ENCODE peak calls at places on chromosomes 1 and 21, in five cellular contexts. One of them, this sample, is unnamed. For H3K4me1, the result is how much of the 10 kb centered on the place peaks cover.

GRCh38 chr1:112317556-112317955 is 78.5 kb upstream of the CTTNBP2NL start:
- DNase-seq in adrenal gland: no peak
- DNase-seq in cardiac muscle cell: peak
- DNase-seq in thoracic aorta: no peak
- DNase-seq in sigmoid colon: no peak
- DNase-seq in this sample: no peak

GRCh38 chr1:8211620-8212442 is 106.1 kb upstream of the SLC45A1 start:
- DNase-seq in sigmoid colon: peak
- DNase-seq in thoracic aorta: no peak
- DNase-seq in cardiac muscle cell: peak
- DNase-seq in adrenal gland: peak
- DNase-seq in this sample: peak

GRCh38 chr1:214018605-214019268 is 31.0 kb downstream of the PROX1 start:
- DNase-seq in adrenal gland: no peak
- DNase-seq in sigmoid colon: no peak
- DNase-seq in cardiac muscle cell: no peak
- DNase-seq in thoracic aorta: no peak
- DNase-seq in this sample: no peak

GRCh38 chr1:183385746-183386145 is 32.4 kb downstream of the NMNAT2 start:
- DNase-seq in thoracic aorta: no peak
- DNase-seq in adrenal gland: no peak
- DNase-seq in cardiac muscle cell: no peak
- DNase-seq in sigmoid colon: no peak
- DNase-seq in this sample: no peak

GRCh38 chr21:34737115-34737514 is 68.3 kb downstream of the CLIC6 start:
- DNase-seq in adrenal gland: no peak
- DNase-seq in sigmoid colon: no peak
- DNase-seq in cardiac muscle cell: no peak
- DNase-seq in thoracic aorta: no peak
- DNase-seq in this sample: no peak

GRCh38 chr21:41770901-41771624 is 4.2 kb upstream of the RIPK4 start:
- DNase-seq in adrenal gland: no peak
- DNase-seq in thoracic aorta: no peak
- DNase-seq in sigmoid colon: no peak
- DNase-seq in cardiac muscle cell: no peak
- DNase-seq in this sample: no peak

GRCh38 chr1:203199481-203200058 is 13.1 kb upstream of the CHI3L1 start:
- DNase-seq in sigmoid colon: peak
- DNase-seq in cardiac muscle cell: no peak
- DNase-seq in thoracic aorta: no peak
- DNase-seq in adrenal gland: no peak
- DNase-seq in this sample: no peak

GRCh38 chr1:99777752-99778151 is 11.3 kb upstream of the FRRS1 start:
- DNase-seq in sigmoid colon: no peak
- DNase-seq in adrenal gland: no peak
- DNase-seq in thoracic aorta: no peak
- DNase-seq in cardiac muscle cell: no peak
- DNase-seq in this sample: no peak

GRCh38 chr1:110634455-110635281 is 28.5 kb upstream of the KCNA2 start:
- DNase-seq in adrenal gland: peak
- DNase-seq in cardiac muscle cell: peak
- DNase-seq in sigmoid colon: peak
- DNase-seq in thoracic aorta: peak
- DNase-seq in this sample: peak

GRCh38 chr1:41434306-41434705 is 50.2 kb downstream of the EDN2 start:
- DNase-seq in thoracic aorta: no peak
- DNase-seq in adrenal gland: no peak
- DNase-seq in cardiac muscle cell: no peak
- DNase-seq in sigmoid colon: no peak
- DNase-seq in this sample: no peak

GRCh38 chr1:39154553-39155361 is 49.7 kb upstream of the MACF1 start:
- DNase-seq in adrenal gland: peak
- DNase-seq in thoracic aorta: no peak
- DNase-seq in sigmoid colon: peak
- DNase-seq in cardiac muscle cell: peak
- DNase-seq in this sample: peak
- H3K4me1 ChIP-seq in adrenal gland: half or more
- H3K4me1 ChIP-seq in thoracic aorta: under half
- H3K4me1 ChIP-seq in sigmoid colon: under half
- H3K4me1 ChIP-seq in cardiac muscle cell: half or more
- H3K4me1 ChIP-seq in this sample: under half

DNA sequence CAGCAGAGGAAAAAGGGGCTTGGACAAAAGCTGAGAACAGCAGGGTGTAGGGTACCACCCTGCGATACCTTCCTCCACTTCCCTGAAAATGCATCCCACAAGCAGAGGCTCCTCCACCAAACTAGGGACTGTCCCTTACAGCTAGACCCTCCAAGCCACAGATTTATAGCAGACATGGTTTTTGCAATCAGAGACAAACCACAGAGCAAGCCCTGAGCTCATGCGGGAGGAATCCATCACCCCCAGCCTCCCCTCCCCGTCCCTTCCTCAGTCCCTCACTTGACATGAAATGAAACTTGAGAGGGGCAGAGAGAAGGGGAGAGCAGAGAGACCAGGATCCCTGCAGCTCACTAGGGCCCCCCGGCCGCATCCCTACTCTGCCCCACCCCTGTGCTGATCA is 94.9 kb downstream of the MRPL37 start:
- DNase-seq in cardiac muscle cell: no peak
- DNase-seq in thoracic aorta: no peak
- DNase-seq in sigmoid colon: no peak
- DNase-seq in adrenal gland: no peak
- DNase-seq in this sample: no peak
- H3K4me1 ChIP-seq in cardiac muscle cell: under half
- H3K4me1 ChIP-seq in thoracic aorta: half or more
- H3K4me1 ChIP-seq in sigmoid colon: under half
- H3K4me1 ChIP-seq in adrenal gland: half or more
- H3K4me1 ChIP-seq in this sample: under half

DNA sequence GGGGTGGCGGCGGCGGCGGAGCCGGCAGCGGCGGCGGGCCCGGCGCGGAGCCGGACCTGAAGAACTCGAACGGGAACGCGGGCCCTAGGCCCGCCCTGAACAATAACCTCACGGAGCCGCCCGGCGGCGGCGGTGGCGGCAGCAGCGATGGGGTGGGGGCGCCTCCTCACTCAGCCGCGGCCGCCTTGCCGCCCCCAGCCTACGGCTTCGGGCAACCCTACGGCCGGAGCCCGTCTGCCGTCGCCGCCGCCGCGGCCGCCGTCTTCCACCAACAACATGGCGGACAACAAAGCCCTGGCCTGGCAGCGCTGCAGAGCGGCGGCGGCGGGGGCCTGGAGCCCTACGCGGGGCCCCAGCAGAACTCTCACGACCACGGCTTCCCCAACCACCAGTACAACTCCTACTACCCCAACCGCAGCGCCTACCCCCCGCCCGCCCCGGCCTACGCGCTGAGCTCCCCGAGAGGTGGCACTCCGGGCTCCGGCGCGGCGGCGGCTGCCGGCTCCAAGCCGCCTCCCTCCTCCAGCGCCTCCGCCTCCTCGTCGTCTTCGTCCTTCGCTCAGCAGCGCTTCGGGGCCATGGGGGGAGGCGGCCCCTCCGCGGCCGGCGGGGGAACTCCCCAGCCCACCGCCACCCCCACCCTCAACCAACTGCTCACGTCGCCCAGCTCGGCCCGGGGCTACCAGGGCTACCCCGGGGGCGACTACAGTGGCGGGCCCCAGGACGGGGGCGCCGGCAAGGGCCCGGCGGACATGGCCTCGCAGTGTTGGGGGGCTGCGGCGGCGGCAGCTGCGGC is 1.0 kb downstream of the ARID1A start:
- DNase-seq in adrenal gland: peak
- DNase-seq in sigmoid colon: peak
- DNase-seq in thoracic aorta: no peak
- DNase-seq in cardiac muscle cell: no peak
- DNase-seq in this sample: peak
- H3K4me1 ChIP-seq in adrenal gland: half or more
- H3K4me1 ChIP-seq in sigmoid colon: under half
- H3K4me1 ChIP-seq in thoracic aorta: under half
- H3K4me1 ChIP-seq in cardiac muscle cell: half or more
- H3K4me1 ChIP-seq in this sample: under half

DNA sequence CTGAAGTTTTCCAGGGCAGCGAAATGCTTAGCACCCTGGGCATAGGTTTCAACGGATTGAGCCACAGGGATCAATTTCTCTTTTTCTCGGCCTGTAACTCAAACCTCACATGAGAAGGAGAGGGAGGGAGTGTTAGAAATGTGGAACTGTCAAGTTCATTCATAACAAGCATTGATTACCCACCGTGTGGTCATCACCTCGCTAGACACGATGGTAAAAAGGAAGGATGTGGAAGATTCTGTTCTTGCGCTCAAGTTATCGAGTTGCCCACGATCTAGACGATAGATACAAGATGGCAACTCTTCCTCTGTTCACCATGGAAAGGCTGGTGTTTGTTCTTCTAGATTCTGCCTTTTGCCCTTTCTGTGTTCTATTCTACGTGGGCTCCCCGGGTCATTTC is 4.0 kb upstream of the RCAN3 start:
- DNase-seq in adrenal gland: no peak
- DNase-seq in cardiac muscle cell: no peak
- DNase-seq in thoracic aorta: no peak
- DNase-seq in sigmoid colon: no peak
- DNase-seq in this sample: no peak
- H3K4me1 ChIP-seq in adrenal gland: under half
- H3K4me1 ChIP-seq in cardiac muscle cell: under half
- H3K4me1 ChIP-seq in thoracic aorta: under half
- H3K4me1 ChIP-seq in sigmoid colon: under half
- H3K4me1 ChIP-seq in this sample: under half

DNA sequence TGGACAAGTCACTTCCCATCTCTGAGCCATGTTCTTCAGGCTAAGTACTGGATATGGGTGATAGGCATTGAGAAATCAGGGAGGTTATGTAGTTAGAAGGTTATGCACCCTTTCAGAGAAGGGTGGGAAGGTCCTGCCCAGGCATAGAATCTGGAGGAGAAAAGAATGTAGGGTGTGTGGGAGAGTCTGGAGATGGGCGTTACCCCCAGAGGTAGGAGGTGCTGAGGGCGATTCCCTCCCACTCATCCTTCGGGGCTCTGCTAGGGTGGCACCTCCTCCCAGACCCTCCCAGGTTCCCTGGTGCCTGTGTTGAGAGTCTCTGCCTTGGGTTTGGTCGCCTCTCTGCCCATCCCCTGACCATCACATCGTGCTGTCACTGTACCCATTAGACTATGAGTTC is 51.1 kb downstream of the IGSF21 start:
- DNase-seq in adrenal gland: no peak
- DNase-seq in thoracic aorta: no peak
- DNase-seq in sigmoid colon: no peak
- DNase-seq in cardiac muscle cell: no peak
- DNase-seq in this sample: no peak
- H3K4me1 ChIP-seq in adrenal gland: under half
- H3K4me1 ChIP-seq in thoracic aorta: under half
- H3K4me1 ChIP-seq in sigmoid colon: under half
- H3K4me1 ChIP-seq in cardiac muscle cell: under half
- H3K4me1 ChIP-seq in this sample: under half

DNA sequence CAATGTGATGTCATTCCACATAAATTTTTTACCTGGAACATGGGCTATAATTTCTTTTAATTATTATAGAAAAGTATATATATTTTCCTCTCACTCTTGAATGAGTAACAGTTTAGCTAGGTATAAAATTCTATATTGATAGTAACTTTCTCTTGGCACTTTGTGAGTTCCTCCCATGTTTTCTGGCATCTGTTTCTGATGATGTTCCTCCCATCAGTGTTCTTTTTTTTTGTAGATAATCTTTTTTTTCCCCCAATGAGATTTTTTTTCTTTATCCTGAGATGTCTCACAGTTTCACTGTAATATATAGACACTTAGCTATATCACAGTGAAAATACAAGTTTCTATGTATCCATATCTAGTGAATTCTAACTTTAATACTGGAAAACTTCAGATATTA is 75.2 kb downstream of the IER5 start:
- DNase-seq in cardiac muscle cell: no peak
- DNase-seq in sigmoid colon: no peak
- DNase-seq in thoracic aorta: no peak
- DNase-seq in adrenal gland: no peak
- DNase-seq in this sample: no peak
- H3K4me1 ChIP-seq in cardiac muscle cell: under half
- H3K4me1 ChIP-seq in sigmoid colon: under half
- H3K4me1 ChIP-seq in thoracic aorta: under half
- H3K4me1 ChIP-seq in adrenal gland: under half
- H3K4me1 ChIP-seq in this sample: under half

GRCh38 chr1:2252423-2252822 is 24.3 kb downstream of the SKI start:
- DNase-seq in thoracic aorta: no peak
- DNase-seq in cardiac muscle cell: no peak
- DNase-seq in adrenal gland: no peak
- DNase-seq in sigmoid colon: no peak
- DNase-seq in this sample: no peak

GRCh38 chr1:2249559-2249906 is 21.4 kb downstream of the SKI start:
- DNase-seq in cardiac muscle cell: no peak
- DNase-seq in adrenal gland: no peak
- DNase-seq in sigmoid colon: no peak
- DNase-seq in thoracic aorta: no peak
- DNase-seq in this sample: no peak

GRCh38 chr1:2250721-2251281 is 22.7 kb downstream of the SKI start:
- DNase-seq in adrenal gland: no peak
- DNase-seq in thoracic aorta: no peak
- DNase-seq in sigmoid colon: no peak
- DNase-seq in cardiac muscle cell: no peak
- DNase-seq in this sample: no peak

GRCh38 chr1:2251786-2252185 is 23.7 kb downstream of the SKI start:
- DNase-seq in thoracic aorta: no peak
- DNase-seq in cardiac muscle cell: peak
- DNase-seq in sigmoid colon: no peak
- DNase-seq in adrenal gland: peak
- DNase-seq in this sample: no peak

DNA sequence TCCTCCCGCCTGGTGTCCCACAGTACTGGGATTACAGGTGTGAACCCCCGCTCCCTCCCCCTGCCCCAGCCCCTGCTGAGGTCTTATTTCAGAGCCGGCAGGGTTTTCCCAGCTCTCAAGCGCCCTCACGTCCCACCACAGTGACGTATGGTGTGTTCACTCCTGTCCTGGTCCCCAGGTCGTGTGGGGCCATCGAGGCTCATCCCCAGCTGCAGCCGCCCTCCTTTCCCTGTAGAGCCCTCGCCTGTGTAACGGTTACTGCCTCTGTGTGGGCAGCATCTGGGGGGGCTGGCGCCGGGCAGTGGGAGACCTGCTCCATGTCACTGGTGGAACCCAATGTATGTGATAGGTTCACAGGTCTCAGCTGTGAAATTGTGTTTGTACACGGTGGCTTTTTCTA is 23.2 kb downstream of the SKI start:
- DNase-seq in cardiac muscle cell: no peak
- DNase-seq in sigmoid colon: no peak
- DNase-seq in thoracic aorta: no peak
- DNase-seq in adrenal gland: no peak
- DNase-seq in this sample: no peak
- H3K4me1 ChIP-seq in cardiac muscle cell: under half
- H3K4me1 ChIP-seq in sigmoid colon: under half
- H3K4me1 ChIP-seq in thoracic aorta: half or more
- H3K4me1 ChIP-seq in adrenal gland: half or more
- H3K4me1 ChIP-seq in this sample: under half

GRCh38 chr1:157145081-157145480 is 6.9 kb upstream of the ETV3 start:
- DNase-seq in cardiac muscle cell: no peak
- DNase-seq in sigmoid colon: no peak
- DNase-seq in adrenal gland: no peak
- DNase-seq in thoracic aorta: no peak
- DNase-seq in this sample: no peak
- H3K4me1 ChIP-seq in cardiac muscle cell: under half
- H3K4me1 ChIP-seq in sigmoid colon: under half
- H3K4me1 ChIP-seq in adrenal gland: under half
- H3K4me1 ChIP-seq in thoracic aorta: under half
- H3K4me1 ChIP-seq in this sample: under half